ENCODE peak calls at places on chromosome 6, in four cellular contexts. One of them, this sample, is unnamed.

GRCh38 chr6:54716869-54717268 is 129.7 kb upstream of the FAM83B start:
- DNase-seq in GM12878: no peak
- DNase-seq in K562: no peak
- DNase-seq in IMR-90: peak
- DNase-seq in this sample: no peak

GRCh38 chr6:23244300-23244699 is 674.9 kb downstream of the HDGFL1 start:
- DNase-seq in IMR-90: peak
- DNase-seq in K562: no peak
- DNase-seq in GM12878: no peak
- DNase-seq in this sample: no peak

GRCh38 chr6:168778201-168778600 is 337.2 kb downstream of the SMOC2 start:
- DNase-seq in K562: no peak
- DNase-seq in IMR-90: no peak
- DNase-seq in GM12878: no peak
- DNase-seq in this sample: no peak

GRCh38 chr6:121055572-121056163 is 278.6 kb downstream of the TBC1D32 start:
- DNase-seq in GM12878: peak
- DNase-seq in IMR-90: peak
- DNase-seq in K562: peak
- DNase-seq in this sample: peak

GRCh38 chr6:149895702-149896310 is 2.1 kb downstream of the RAET1E start:
- DNase-seq in IMR-90: peak
- DNase-seq in K562: no peak
- DNase-seq in GM12878: no peak
- DNase-seq in this sample: peak

GRCh38 chr6:100891079-100891478 is 9.9 kb upstream of the ASCC3 start:
- DNase-seq in IMR-90: no peak
- DNase-seq in K562: peak
- DNase-seq in GM12878: no peak
- DNase-seq in this sample: no peak

GRCh38 chr6:48281217-48281616 is 170.2 kb upstream of the PTCHD4 start:
- DNase-seq in K562: no peak
- DNase-seq in GM12878: no peak
- DNase-seq in IMR-90: no peak
- DNase-seq in this sample: no peak

GRCh38 chr6:138631566-138631965 is 132.3 kb upstream of the NHSL1 start:
- DNase-seq in IMR-90: no peak
- DNase-seq in GM12878: no peak
- DNase-seq in K562: no peak
- DNase-seq in this sample: no peak

GRCh38 chr6:127102299-127102698 is 16.2 kb upstream of the RSPO3 start:
- DNase-seq in IMR-90: peak
- DNase-seq in K562: no peak
- DNase-seq in GM12878: no peak
- DNase-seq in this sample: peak

GRCh38 chr6:14126250-14126649 is 8.7 kb downstream of the CD83 start:
- DNase-seq in IMR-90: peak
- DNase-seq in GM12878: no peak
- DNase-seq in K562: no peak
- DNase-seq in this sample: no peak

GRCh38 chr6:136811261-136811660 is 11.1 kb upstream of the PEX7 start:
- DNase-seq in IMR-90: peak
- DNase-seq in GM12878: no peak
- DNase-seq in K562: no peak
- DNase-seq in this sample: no peak

GRCh38 chr6:24874128-24874527 is 61.6 kb downstream of the RIPOR2 start:
- DNase-seq in GM12878: no peak
- DNase-seq in IMR-90: no peak
- DNase-seq in K562: no peak
- DNase-seq in this sample: no peak

GRCh38 chr6:40719671-40720374 is 132.7 kb upstream of the LRFN2 start:
- DNase-seq in K562: no peak
- DNase-seq in IMR-90: peak
- DNase-seq in GM12878: peak
- DNase-seq in this sample: no peak

GRCh38 chr6:74415056-74415455 is 719.1 kb downstream of the CD109 start:
- DNase-seq in IMR-90: no peak
- DNase-seq in GM12878: no peak
- DNase-seq in K562: no peak
- DNase-seq in this sample: no peak

GRCh38 chr6:33208089-33208967 is at the start of gene RING1:
- DNase-seq in K562: peak
- DNase-seq in GM12878: no peak
- DNase-seq in IMR-90: peak
- DNase-seq in this sample: peak

GRCh38 chr6:39172377-39172757 is 56.9 kb downstream of the KCNK5 start:
- DNase-seq in IMR-90: no peak
- DNase-seq in K562: no peak
- DNase-seq in GM12878: no peak
- DNase-seq in this sample: no peak

GRCh38 chr6:114390176-114390575 is 47.4 kb upstream of the HS3ST5 start:
- DNase-seq in IMR-90: no peak
- DNase-seq in GM12878: no peak
- DNase-seq in K562: no peak
- DNase-seq in this sample: no peak

GRCh38 chr6:38957426-38957825 is 91.2 kb upstream of the GLP1R start:
- DNase-seq in IMR-90: no peak
- DNase-seq in K562: no peak
- DNase-seq in GM12878: no peak
- DNase-seq in this sample: no peak

GRCh38 chr6:163826668-163827067 is 412.1 kb downstream of the QKI start:
- DNase-seq in GM12878: no peak
- DNase-seq in K562: no peak
- DNase-seq in IMR-90: no peak
- DNase-seq in this sample: no peak

GRCh38 chr6:147530132-147531060 is 21.9 kb downstream of the SAMD5 start:
- DNase-seq in GM12878: peak
- DNase-seq in IMR-90: no peak
- DNase-seq in K562: no peak
- DNase-seq in this sample: peak

GRCh38 chr6:30005482-30005881 is 55.6 kb upstream of the POLR1H start:
- DNase-seq in IMR-90: peak
- DNase-seq in K562: no peak
- DNase-seq in GM12878: no peak
- DNase-seq in this sample: no peak

GRCh38 chr6:11043961-11044711 is at the start of gene ELOVL2:
- DNase-seq in GM12878: no peak
- DNase-seq in IMR-90: peak
- DNase-seq in K562: peak
- DNase-seq in this sample: peak

GRCh38 chr6:17865798-17866725 is 121.4 kb downstream of the KIF13A start:
- DNase-seq in K562: no peak
- DNase-seq in GM12878: no peak
- DNase-seq in IMR-90: peak
- DNase-seq in this sample: peak

GRCh38 chr6:43869091-43869710 is 99.2 kb downstream of the VEGFA start:
- DNase-seq in K562: no peak
- DNase-seq in GM12878: no peak
- DNase-seq in IMR-90: no peak
- DNase-seq in this sample: no peak

GRCh38 chr6:134724653-134725340 is 225.1 kb downstream of the ALDH8A1 start:
- DNase-seq in GM12878: no peak
- DNase-seq in K562: no peak
- DNase-seq in IMR-90: peak
- DNase-seq in this sample: no peak

GRCh38 chr6:134729590-134729989 is 220.3 kb downstream of the ALDH8A1 start:
- DNase-seq in IMR-90: peak
- DNase-seq in GM12878: no peak
- DNase-seq in K562: no peak
- DNase-seq in this sample: no peak

GRCh38 chr6:134725590-134725989 is 224.3 kb downstream of the ALDH8A1 start:
- DNase-seq in IMR-90: no peak
- DNase-seq in GM12878: no peak
- DNase-seq in K562: no peak
- DNase-seq in this sample: no peak

GRCh38 chr6:134730013-134730412 is 219.9 kb downstream of the ALDH8A1 start:
- DNase-seq in GM12878: no peak
- DNase-seq in IMR-90: no peak
- DNase-seq in K562: no peak
- DNase-seq in this sample: no peak

GRCh38 chr6:134727068-134727467 is 222.8 kb downstream of the ALDH8A1 start:
- DNase-seq in K562: no peak
- DNase-seq in GM12878: no peak
- DNase-seq in IMR-90: peak
- DNase-seq in this sample: peak
- TF ChIP-seq ELK1 in K562: no peak
- TF ChIP-seq ELK1 in GM12878: no peak
- TF ChIP-seq ELK1 in IMR-90: no peak
- TF ChIP-seq ELK1 in this sample: no peak

GRCh38 chr6:167647333-167647732 is 179.4 kb upstream of the AFDN start:
- DNase-seq in IMR-90: no peak
- DNase-seq in K562: no peak
- DNase-seq in GM12878: no peak
- DNase-seq in this sample: no peak
- TF ChIP-seq ELK1 in IMR-90: no peak
- TF ChIP-seq ELK1 in K562: no peak
- TF ChIP-seq ELK1 in GM12878: no peak
- TF ChIP-seq ELK1 in this sample: no peak

GRCh38 chr6:129510930-129511329 is 199.0 kb downstream of the ARHGAP18 start:
- DNase-seq in GM12878: no peak
- DNase-seq in K562: no peak
- DNase-seq in IMR-90: no peak
- DNase-seq in this sample: no peak
- TF ChIP-seq ELK1 in GM12878: no peak
- TF ChIP-seq ELK1 in K562: no peak
- TF ChIP-seq ELK1 in IMR-90: no peak
- TF ChIP-seq ELK1 in this sample: no peak

GRCh38 chr6:166957087-166957804 is 896 bp upstream of the RNASET2 start:
- DNase-seq in GM12878: no peak
- DNase-seq in K562: peak
- DNase-seq in IMR-90: no peak
- DNase-seq in this sample: no peak

GRCh38 chr6:166956444-166957086 is at the start of gene RNASET2:
- DNase-seq in GM12878: no peak
- DNase-seq in K562: peak
- DNase-seq in IMR-90: peak
- DNase-seq in this sample: peak

GRCh38 chr6:166954118-166954713 is 2.1 kb downstream of the RNASET2 start:
- DNase-seq in IMR-90: no peak
- DNase-seq in K562: no peak
- DNase-seq in GM12878: no peak
- DNase-seq in this sample: no peak

GRCh38 chr6:166955865-166956443 is 396 bp downstream of the RNASET2 start:
- DNase-seq in GM12878: no peak
- DNase-seq in K562: no peak
- DNase-seq in IMR-90: peak
- DNase-seq in this sample: peak

GRCh38 chr6:166955121-166955864 is 1.1 kb downstream of the RNASET2 start:
- DNase-seq in IMR-90: no peak
- DNase-seq in GM12878: no peak
- DNase-seq in K562: peak
- DNase-seq in this sample: peak
- TF ChIP-seq ELK1 in IMR-90: no peak
- TF ChIP-seq ELK1 in GM12878: no peak
- TF ChIP-seq ELK1 in K562: no peak
- TF ChIP-seq ELK1 in this sample: no peak

GRCh38 chr6:106591111-106591825 is 38.0 kb downstream of the RTN4IP1 start:
- DNase-seq in GM12878: no peak
- DNase-seq in IMR-90: peak
- DNase-seq in K562: no peak
- DNase-seq in this sample: peak
- TF ChIP-seq ELK1 in GM12878: no peak
- TF ChIP-seq ELK1 in IMR-90: no peak
- TF ChIP-seq ELK1 in K562: no peak
- TF ChIP-seq ELK1 in this sample: no peak

DNA sequence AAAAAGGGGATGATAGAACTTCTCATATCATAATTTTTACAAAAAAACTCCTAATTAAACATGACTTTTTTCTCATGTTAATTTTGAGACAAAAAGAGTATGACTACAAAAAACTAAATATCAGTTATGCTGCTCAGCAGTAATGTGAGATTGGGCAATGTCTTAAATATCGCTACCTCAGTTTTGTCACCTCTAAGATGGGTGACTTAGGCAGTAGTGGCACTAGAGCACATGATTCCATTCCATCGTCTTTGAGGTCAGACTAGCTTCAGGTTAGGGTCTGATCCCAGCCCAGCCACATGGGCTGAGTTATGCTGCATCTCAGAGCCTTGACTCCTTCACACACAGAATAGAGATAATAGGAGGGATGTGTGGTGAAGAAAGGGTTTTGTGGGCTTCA is 11.0 kb downstream of the DCBLD1 start:
- DNase-seq in GM12878: no peak
- DNase-seq in K562: no peak
- DNase-seq in IMR-90: no peak
- DNase-seq in this sample: no peak
- TF ChIP-seq ELK1 in GM12878: no peak
- TF ChIP-seq ELK1 in K562: no peak
- TF ChIP-seq ELK1 in IMR-90: no peak
- TF ChIP-seq ELK1 in this sample: no peak

DNA sequence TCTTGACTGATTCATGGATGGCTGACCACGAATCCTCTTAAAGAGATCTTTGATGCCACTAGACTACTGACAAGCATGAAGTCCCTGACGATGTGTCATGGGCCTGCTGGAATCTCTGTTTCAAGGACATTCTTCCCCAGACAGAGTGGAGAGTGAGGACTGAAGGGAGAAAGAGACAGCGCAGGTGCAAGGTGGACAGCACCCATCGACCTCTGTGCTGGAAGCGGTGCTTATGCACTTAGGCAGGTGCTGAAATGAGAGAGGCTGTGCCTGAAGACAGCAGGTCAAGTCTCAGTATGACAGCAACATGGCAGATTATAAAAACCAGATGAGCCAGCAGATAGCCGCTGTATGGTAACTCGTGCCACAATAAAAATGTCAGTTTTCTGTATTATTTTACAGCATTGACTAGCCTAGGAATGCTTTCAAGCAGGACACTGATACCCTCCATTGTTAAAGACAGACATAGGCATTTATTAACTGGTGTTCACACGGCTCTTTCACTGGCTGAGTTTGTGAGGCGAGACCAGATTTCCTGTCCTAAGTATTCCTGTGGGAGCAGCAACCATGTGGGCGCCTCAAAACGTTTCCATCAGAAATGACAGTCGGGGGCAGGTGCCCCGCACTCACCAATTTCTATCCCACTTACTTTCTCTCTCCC is 47.5 kb downstream of the FOXC1 start:
- DNase-seq in K562: no peak
- DNase-seq in IMR-90: no peak
- DNase-seq in GM12878: no peak
- DNase-seq in this sample: no peak
- TF ChIP-seq ELK1 in K562: no peak
- TF ChIP-seq ELK1 in IMR-90: no peak
- TF ChIP-seq ELK1 in GM12878: no peak
- TF ChIP-seq ELK1 in this sample: no peak

GRCh38 chr6:56055066-56055465 is 179.7 kb upstream of the BMP5 start:
- DNase-seq in K562: no peak
- DNase-seq in IMR-90: no peak
- DNase-seq in GM12878: no peak
- DNase-seq in this sample: no peak
- TF ChIP-seq ELK1 in K562: no peak
- TF ChIP-seq ELK1 in IMR-90: no peak
- TF ChIP-seq ELK1 in GM12878: no peak
- TF ChIP-seq ELK1 in this sample: no peak

GRCh38 chr6:15157479-15157878 is 88.4 kb upstream of the JARID2 start:
- DNase-seq in K562: no peak
- DNase-seq in IMR-90: no peak
- DNase-seq in GM12878: no peak
- DNase-seq in this sample: no peak
- TF ChIP-seq ELK1 in K562: no peak
- TF ChIP-seq ELK1 in IMR-90: no peak
- TF ChIP-seq ELK1 in GM12878: no peak
- TF ChIP-seq ELK1 in this sample: no peak

This sample was measured in A549.